ENCODE peak calls at places on chromosomes 12 and 14, in five cellular contexts. W is cardiac fibroblast, J is choroid plexus epithelial cell, C is ovary, M is PC-3. B is an unnamed sample.

GRCh38 chr12:50103767-50104321 is at the start of gene GPD1:
- DNase-seq in W (peak), J (peak), C (peak), M (peak), B (peak)

GRCh38 chr14:75418779-75419768 is 8.7 kb upstream of the JDP2 start:
- DNase-seq in W (no peak), J (peak), C (no peak), M (no peak), B (peak)

GRCh38 chr14:26444745-26445144 is 153.1 kb downstream of the NOVA1 start:
- DNase-seq in W (peak), J (peak), C (no peak), M (peak), B (peak)

GRCh38 chr12:95918194-95918993 is 24.0 kb downstream of the CCDC38 start:
- DNase-seq in W (peak), J (peak), C (peak), M (peak), B (peak)

GRCh38 chr12:56998316-56998715 is 8.0 kb downstream of the ZBTB39 start:
- DNase-seq in W (no peak), J (no peak), C (no peak), M (no peak), B (no peak)

GRCh38 chr12:123485756-123486155 is 27.8 kb downstream of the SNRNP35 start:
- DNase-seq in W (no peak), J (no peak), C (no peak), M (no peak), B (no peak)

GRCh38 chr12:94841171-94841570 is 162.3 kb downstream of the NDUFA12 start:
- DNase-seq in W (no peak), J (no peak), C (no peak), M (no peak), B (peak)

GRCh38 chr14:75820761-75821160 is 159.7 kb downstream of the TTLL5 start:
- DNase-seq in W (no peak), J (no peak), C (no peak), M (no peak), B (no peak)

GRCh38 chr12:12563529-12563928 is 866 bp upstream of the DUSP16 start:
- DNase-seq in W (peak), J (peak), C (peak), M (no peak), B (peak)

GRCh38 chr14:101462726-101463565 is 98.3 kb upstream of the DIO3 start:
- DNase-seq in W (no peak), J (peak), C (no peak), M (peak), B (no peak)

GRCh38 chr14:92687681-92688433 is 60.6 kb downstream of the LGMN start:
- DNase-seq in W (peak), J (peak), C (no peak), M (no peak), B (no peak)

GRCh38 chr12:32727237-32727636 is 28.5 kb downstream of the YARS2 start:
- DNase-seq in W (peak), J (peak), C (no peak), M (no peak), B (no peak)

GRCh38 chr12:113130457-113131135 is 5.0 kb downstream of the RASAL1 start:
- DNase-seq in W (no peak), J (no peak), C (no peak), M (peak), B (no peak)

GRCh38 chr12:30440826-30441602 is 254.7 kb downstream of the IPO8 start:
- DNase-seq in W (peak), J (peak), C (no peak), M (peak), B (peak)

GRCh38 chr14:95331708-95332408 is 12.2 kb upstream of the CLMN start:
- DNase-seq in W (no peak), J (no peak), C (no peak), M (no peak), B (no peak)

GRCh38 chr14:20620798-20621478 is 20.6 kb downstream of the OR6S1 start:
- DNase-seq in W (no peak), J (no peak), C (no peak), M (no peak), B (no peak)

GRCh38 chr14:77403798-77404197 is 19.5 kb downstream of the NOXRED1 start:
- DNase-seq in W (no peak), J (no peak), C (no peak), M (no peak), B (no peak)

GRCh38 chr12:132904718-132905328 is 17.4 kb upstream of the CHFR start:
- DNase-seq in W (peak), J (peak), C (peak), M (peak), B (no peak)

GRCh38 chr14:104554608-104555401 is 24.8 kb upstream of the C14orf180 start:
- DNase-seq in W (no peak), J (no peak), C (no peak), M (no peak), B (no peak)

GRCh38 chr12:57471-57980 is 9.0 kb upstream of the IQSEC3 start:
- DNase-seq in W (no peak), J (no peak), C (no peak), M (no peak), B (no peak)

GRCh38 chr14:105045710-105046326 is 19.4 kb downstream of the GPR132 start:
- DNase-seq in W (peak), J (peak), C (peak), M (peak), B (no peak)

GRCh38 chr12:127381681-127382080 is 885.3 kb upstream of the TMEM132C start:
- DNase-seq in W (peak), J (peak), C (no peak), M (peak), B (no peak)

GRCh38 chr12:114669501-114670256 is 14.3 kb downstream of the TBX3 start:
- DNase-seq in W (peak), J (peak), C (peak), M (peak), B (no peak)

GRCh38 chr12:114672817-114673168 is 11.2 kb downstream of the TBX3 start:
- DNase-seq in W (no peak), J (no peak), C (no peak), M (peak), B (no peak)

GRCh38 chr12:114670257-114670955 is 13.6 kb downstream of the TBX3 start:
- DNase-seq in W (peak), J (no peak), C (no peak), M (peak), B (no peak)

GRCh38 chr12:114671664-114672476 is 12.1 kb downstream of the TBX3 start:
- DNase-seq in W (peak), J (no peak), C (peak), M (peak), B (no peak)

GRCh38 chr12:114671321-114671663 is 12.7 kb downstream of the TBX3 start:
- DNase-seq in W (peak), J (no peak), C (no peak), M (peak), B (no peak)
- H3K4me3 ChIP-seq in W (peak), J (peak), C (peak), M (peak), B (no peak)

DNA sequence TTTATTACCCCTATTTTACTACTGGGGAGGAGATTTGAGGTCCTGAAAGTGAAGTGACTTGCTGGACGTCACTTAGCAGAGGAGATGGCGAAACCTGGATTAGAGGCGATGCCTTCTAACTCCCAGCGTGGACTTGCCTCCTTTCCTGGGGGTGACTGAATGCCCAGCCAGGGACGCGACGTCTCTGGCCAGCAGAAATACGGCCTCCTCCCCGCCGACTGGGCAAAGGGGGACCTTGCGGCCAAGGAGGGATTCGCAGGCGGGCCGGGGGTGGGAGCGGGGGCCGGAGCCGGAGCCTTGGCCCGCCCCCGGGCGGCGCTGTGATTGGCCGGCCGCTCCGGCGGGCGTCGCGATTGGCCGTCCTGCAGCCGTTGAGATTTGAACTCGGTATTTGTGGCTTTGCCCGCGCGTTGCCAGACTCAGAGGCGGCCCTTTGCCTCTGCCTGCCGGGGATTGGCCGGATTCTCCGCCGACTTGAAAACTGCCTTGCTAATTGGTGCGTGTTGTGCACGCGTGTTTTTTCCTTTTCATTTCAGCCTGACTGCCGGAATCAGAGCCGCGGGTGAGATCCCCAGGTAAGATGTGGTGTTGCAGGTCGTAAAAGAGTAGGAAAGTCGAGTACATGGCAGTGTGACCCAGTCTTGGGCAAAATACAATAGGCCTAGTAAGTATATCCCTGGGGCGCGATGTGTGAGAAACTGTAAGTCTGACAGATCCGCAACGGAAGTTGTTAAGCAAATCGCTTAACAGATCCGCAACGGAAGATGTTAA is at the start of gene NCAPD2:
- DNase-seq in W (peak), J (peak), C (peak), M (peak), B (peak)
- TF ChIP-seq CTCF in W (peak), J (peak), C (peak), M (no peak), B (peak)

DNA sequence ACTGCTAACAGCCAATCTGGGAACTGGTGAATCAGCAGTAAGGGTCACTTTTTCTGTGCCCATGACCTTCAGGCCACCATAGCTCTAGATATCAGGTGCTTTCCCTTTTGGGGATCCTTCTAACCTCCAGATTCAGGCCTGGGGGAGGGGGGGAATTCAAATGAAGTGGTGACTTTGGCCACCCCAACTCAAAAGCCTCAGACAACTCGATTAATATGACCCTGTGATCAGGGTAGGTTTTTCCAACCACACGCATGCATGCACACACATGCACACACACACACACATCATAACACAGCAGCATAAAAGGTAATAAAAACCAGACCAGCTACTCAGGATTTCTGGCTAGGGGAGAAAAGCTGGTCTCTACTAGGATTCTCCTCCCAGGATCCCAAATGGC is 5.3 kb downstream of the TBX3 start:
- DNase-seq in W (no peak), J (no peak), C (no peak), M (peak), B (no peak)
- H3K4me3 ChIP-seq in W (peak), J (peak), C (peak), M (peak), B (no peak)

GRCh38 chr12:6288235-6288634 is 22.2 kb upstream of the PLEKHG6 start:
- DNase-seq in W (peak), J (peak), C (no peak), M (peak), B (peak)
- TF ChIP-seq CTCF in W (no peak), J (peak), C (no peak), M (no peak), B (no peak)

GRCh38 chr12:118190266-118190665 is 54.3 kb downstream of the PEBP1 start:
- DNase-seq in W (peak), J (peak), C (no peak), M (no peak), B (no peak)
- H3K4me3 ChIP-seq in W (peak), J (peak), C (peak), M (no peak), B (no peak)